ENCODE peak calls at places on chromosomes 4 and X, in four cellular contexts. One of them, this sample, is unnamed.

GRCh38 chrX:107629533-107629909 is 1.2 kb downstream of the PRPS1 start:
- DNase-seq in K562: peak; percentile 43
- DNase-seq in stomach: no peak
- DNase-seq in H1: no peak
- DNase-seq in this sample: no peak

GRCh38 chr4:71132486-71132885 is 139.0 kb downstream of the DCK start:
- DNase-seq in K562: no peak
- DNase-seq in stomach: no peak
- DNase-seq in H1: no peak
- DNase-seq in this sample: no peak

GRCh38 chr4:140719022-140719421 is 37.2 kb downstream of the TBC1D9 start:
- DNase-seq in K562: no peak
- DNase-seq in stomach: no peak
- DNase-seq in H1: no peak
- DNase-seq in this sample: no peak

GRCh38 chrX:69286546-69286906 is 121.3 kb upstream of the PJA1 start:
- DNase-seq in K562: no peak
- DNase-seq in stomach: no peak
- DNase-seq in H1: no peak
- DNase-seq in this sample: no peak

GRCh38 chrX:149825424-149825823 is 43.7 kb downstream of the MAGEA9 start:
- DNase-seq in K562: peak; percentile 54
- DNase-seq in stomach: no peak
- DNase-seq in H1: peak; percentile 72
- DNase-seq in this sample: no peak

GRCh38 chrX:115362334-115363095 is 73.0 kb downstream of the LUZP4 start:
- DNase-seq in K562: no peak
- DNase-seq in stomach: no peak
- DNase-seq in H1: no peak
- DNase-seq in this sample: no peak

GRCh38 chr4:182884046-182884445 is 33.1 kb downstream of the DCTD start:
- DNase-seq in K562: no peak
- DNase-seq in stomach: no peak
- DNase-seq in H1: no peak
- DNase-seq in this sample: no peak

GRCh38 chr4:1177274-1178141 is 5.1 kb upstream of the SPON2 start:
- DNase-seq in K562: no peak
- DNase-seq in stomach: peak; percentile 66
- DNase-seq in H1: no peak
- DNase-seq in this sample: no peak

GRCh38 chrX:130680164-130681035 is 222.6 kb downstream of the ENOX2 start:
- DNase-seq in K562: peak; percentile 8
- DNase-seq in stomach: no peak
- DNase-seq in H1: no peak
- DNase-seq in this sample: no peak

GRCh38 chr4:89243741-89244252 is 63.8 kb downstream of the GPRIN3 start:
- DNase-seq in K562: no peak
- DNase-seq in stomach: no peak
- DNase-seq in H1: no peak
- DNase-seq in this sample: no peak

GRCh38 chrX:66074920-66075879 is 35.3 kb upstream of the VSIG4 start:
- DNase-seq in K562: peak; percentile 28
- DNase-seq in stomach: no peak
- DNase-seq in H1: no peak
- DNase-seq in this sample: no peak

GRCh38 chr4:16693641-16694040 is 204.8 kb downstream of the LDB2 start:
- DNase-seq in K562: no peak
- DNase-seq in stomach: no peak
- DNase-seq in H1: no peak
- DNase-seq in this sample: no peak

GRCh38 chr4:107622006-107622405 is 98.0 kb downstream of the PAPSS1 start:
- DNase-seq in K562: no peak
- DNase-seq in stomach: no peak
- DNase-seq in H1: no peak
- DNase-seq in this sample: no peak

GRCh38 chr4:107619731-107620130 is 100.3 kb downstream of the PAPSS1 start:
- DNase-seq in K562: no peak
- DNase-seq in stomach: no peak
- DNase-seq in H1: no peak
- DNase-seq in this sample: no peak

GRCh38 chr4:107616838-107617389 is 103.1 kb downstream of the PAPSS1 start:
- DNase-seq in K562: no peak
- DNase-seq in stomach: no peak
- DNase-seq in H1: no peak
- DNase-seq in this sample: no peak

GRCh38 chr4:107618656-107619055 is 101.4 kb downstream of the PAPSS1 start:
- DNase-seq in K562: no peak
- DNase-seq in stomach: no peak
- DNase-seq in H1: no peak
- DNase-seq in this sample: no peak

GRCh38 chr4:107619065-107619464 is 101.0 kb downstream of the PAPSS1 start:
- DNase-seq in K562: no peak
- DNase-seq in stomach: no peak
- DNase-seq in H1: no peak
- DNase-seq in this sample: no peak
- TF ChIP-seq EP300 in K562: no peak
- TF ChIP-seq EP300 in stomach: no peak
- TF ChIP-seq EP300 in H1: no peak
- TF ChIP-seq EP300 in this sample: no peak

DNA sequence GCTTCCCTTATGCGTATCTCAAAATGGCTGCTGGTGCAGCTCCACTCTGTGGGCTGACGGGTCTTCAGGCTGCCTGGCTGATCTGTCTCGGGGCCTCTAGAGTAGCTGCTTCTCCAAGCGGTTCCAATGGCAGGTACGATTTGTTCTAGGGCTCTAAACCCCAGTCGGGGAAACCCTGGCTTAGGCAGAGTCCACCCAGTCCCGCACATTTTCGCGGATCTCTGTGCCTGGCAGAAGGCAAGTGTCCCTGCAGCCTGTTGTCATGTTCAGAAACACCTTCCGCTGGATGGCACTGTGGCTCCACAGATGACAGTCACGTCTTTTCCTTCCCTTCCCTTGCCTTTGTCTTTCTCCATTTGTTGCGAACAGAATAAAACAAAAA is 54.4 kb downstream of the NBDY start:
- DNase-seq in K562: peak; percentile 17
- DNase-seq in stomach: peak; percentile 77
- DNase-seq in H1: no peak
- DNase-seq in this sample: no peak
- TF ChIP-seq CTCF in K562: peak; percentile 17
- TF ChIP-seq CTCF in stomach: peak; percentile 10
- TF ChIP-seq CTCF in H1: no peak
- TF ChIP-seq CTCF in this sample: no peak

GRCh38 chr4:15676899-15677298 is 4.7 kb upstream of the FAM200B start:
- DNase-seq in K562: no peak
- DNase-seq in stomach: no peak
- DNase-seq in H1: no peak
- DNase-seq in this sample: no peak
- H3K27ac ChIP-seq in K562: peak overlapping the region; percentile 62
- H3K27ac ChIP-seq in stomach: no peak overlapping the region
- H3K27ac ChIP-seq in H1: no peak overlapping the region
- H3K27ac ChIP-seq in this sample: no peak overlapping the region

GRCh38 chr4:169159614-169160013 is 111.1 kb downstream of the SH3RF1 start:
- DNase-seq in K562: no peak
- DNase-seq in stomach: no peak
- DNase-seq in H1: no peak
- DNase-seq in this sample: no peak
- TF ChIP-seq EP300 in K562: no peak
- TF ChIP-seq EP300 in stomach: no peak
- TF ChIP-seq EP300 in H1: no peak
- TF ChIP-seq EP300 in this sample: no peak

DNA sequence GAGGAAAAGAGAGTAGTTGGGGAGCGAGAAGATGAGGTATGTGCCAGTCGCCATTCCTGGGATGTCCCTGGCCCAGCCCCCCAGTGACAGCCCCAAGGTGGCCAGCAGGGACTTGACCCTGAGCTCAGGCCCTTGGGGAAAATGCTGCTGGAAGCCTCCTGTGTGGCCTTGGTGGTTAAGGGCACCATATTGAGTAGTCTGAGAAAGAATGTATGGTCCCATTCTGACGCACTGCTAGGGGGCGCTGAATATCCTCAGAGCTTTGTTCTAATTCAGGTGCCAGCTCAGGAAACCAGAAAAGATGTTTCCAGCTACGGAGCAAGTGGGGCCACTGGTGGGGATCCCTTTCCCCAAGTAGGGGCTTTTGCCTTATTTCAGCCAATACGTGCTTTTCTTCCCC is 14.0 kb upstream of the UBA6 start:
- DNase-seq in K562: peak; percentile 53
- DNase-seq in stomach: no peak
- DNase-seq in H1: no peak
- DNase-seq in this sample: no peak
- TF ChIP-seq CTCF in K562: peak; percentile 58
- TF ChIP-seq CTCF in stomach: no peak
- TF ChIP-seq CTCF in H1: peak; percentile 22
- TF ChIP-seq CTCF in this sample: no peak

This sample was measured in esophagus muscularis mucosa.